ENCODE peak calls at places on chromosomes 12 and 14, in six cellular contexts. X is NAMALWA, J is neural crest cell, O is NCI-H460, W is IMR-90, E is colonic mucosa. R is an unnamed sample.

GRCh38 chr14:105853907-105854599 is 327.7 kb downstream of the TMEM121 start:
- DNase-seq in X (no peak), J (no peak), O (no peak), W (no peak), E (peak; percentile 12), R (no peak)

GRCh38 chr14:23008836-23009235 is 1.1 kb downstream of the C14orf93 start:
- DNase-seq in X (peak; percentile 55), J (no peak), O (no peak), W (no peak), E (no peak), R (no peak)

GRCh38 chr12:52029686-52030085 is 21.6 kb upstream of the NR4A1 start:
- DNase-seq in X (peak; percentile 51), J (no peak), O (no peak), W (peak; percentile 52), E (no peak), R (no peak)

GRCh38 chr12:109202770-109203169 is 86.4 kb downstream of the ACACB start:
- DNase-seq in X (no peak), J (no peak), O (no peak), W (no peak), E (no peak), R (no peak)

GRCh38 chr12:78392918-78393317 is 471.7 kb upstream of the SYT1 start:
- DNase-seq in X (no peak), J (no peak), O (peak; percentile 35), W (peak; percentile 30), E (no peak), R (no peak)

GRCh38 chr12:20507061-20507460 is 138.7 kb downstream of the PDE3A start:
- DNase-seq in X (no peak), J (no peak), O (no peak), W (no peak), E (no peak), R (no peak)

GRCh38 chr12:128133321-128134050 is 133.5 kb upstream of the TMEM132C start:
- DNase-seq in X (no peak), J (no peak), O (no peak), W (no peak), E (no peak), R (no peak)

GRCh38 chr12:4700621-4701026 is 19.6 kb upstream of the GALNT8 start:
- DNase-seq in X (no peak), J (no peak), O (no peak), W (peak; percentile 63), E (no peak), R (no peak)

GRCh38 chr12:116381744-116382455 is 104.4 kb upstream of the MED13L start:
- DNase-seq in X (no peak), J (peak; percentile 17), O (peak; percentile 60), W (peak; percentile 98), E (no peak), R (no peak)

GRCh38 chr12:82874935-82875334 is 188.2 kb downstream of the TMTC2 start:
- DNase-seq in X (no peak), J (no peak), O (no peak), W (peak; percentile 67), E (no peak), R (no peak)

GRCh38 chr12:29702972-29703371 is 80.8 kb downstream of the TMTC1 start:
- DNase-seq in X (no peak), J (no peak), O (no peak), W (no peak), E (no peak), R (no peak)

GRCh38 chr12:6335451-6336078 is 6.3 kb downstream of the TNFRSF1A start:
- DNase-seq in X (peak; percentile 94), J (peak; percentile 29), O (peak; percentile 71), W (peak; percentile 88), E (peak; percentile 77), R (peak; percentile 87)

GRCh38 chr14:102046337-102047278 is 40.2 kb downstream of the HSP90AA1 start:
- DNase-seq in X (peak; percentile 55), J (peak; percentile 43), O (peak; percentile 70), W (peak; percentile 28), E (peak; percentile 88), R (no peak)

GRCh38 chr12:102564026-102564425 is 83.7 kb upstream of the IGF1 start:
- DNase-seq in X (no peak), J (no peak), O (no peak), W (no peak), E (no peak), R (no peak)